ENCODE peak calls at places on chromosomes 7 and 10, in five cellular contexts. One of them, this sample, is unnamed. For H3K9me3, the result is how much of the 10 kb centered on the place peaks cover.

GRCh38 chr7:22419488-22419887 is 62.5 kb upstream of the RAPGEF5 start:
- DNase-seq in CD4-positive, alpha-beta T cell: no peak
- DNase-seq in BE2C: no peak
- DNase-seq in A673: no peak
- DNase-seq in ovary: no peak
- DNase-seq in this sample: no peak

GRCh38 chr7:69790915-69791473 is 192.7 kb downstream of the AUTS2 start:
- DNase-seq in BE2C: no peak
- DNase-seq in ovary: no peak
- DNase-seq in CD4-positive, alpha-beta T cell: no peak
- DNase-seq in A673: no peak
- DNase-seq in this sample: no peak

GRCh38 chr10:20858292-20859124 is 38.6 kb downstream of the NEBL start:
- DNase-seq in ovary: no peak
- DNase-seq in CD4-positive, alpha-beta T cell: no peak
- DNase-seq in A673: peak
- DNase-seq in BE2C: no peak
- DNase-seq in this sample: no peak

GRCh38 chr10:112565434-112566053 is 118.5 kb downstream of the VTI1A start:
- DNase-seq in CD4-positive, alpha-beta T cell: no peak
- DNase-seq in A673: peak
- DNase-seq in BE2C: peak
- DNase-seq in ovary: no peak
- DNase-seq in this sample: no peak

GRCh38 chr10:106224676-106225075 is 939.8 kb downstream of the SORCS1 start:
- DNase-seq in A673: no peak
- DNase-seq in ovary: no peak
- DNase-seq in CD4-positive, alpha-beta T cell: no peak
- DNase-seq in BE2C: no peak
- DNase-seq in this sample: no peak

GRCh38 chr10:70048309-70048708 is 4.3 kb upstream of the MACROH2A2 start:
- DNase-seq in CD4-positive, alpha-beta T cell: no peak
- DNase-seq in A673: peak
- DNase-seq in BE2C: no peak
- DNase-seq in ovary: no peak
- DNase-seq in this sample: no peak

GRCh38 chr7:150955519-150956394 is 22.4 kb downstream of the KCNH2 start:
- DNase-seq in CD4-positive, alpha-beta T cell: no peak
- DNase-seq in ovary: peak
- DNase-seq in A673: no peak
- DNase-seq in BE2C: peak
- DNase-seq in this sample: no peak

GRCh38 chr7:22842973-22843372 is 20.3 kb upstream of the TOMM7 start:
- DNase-seq in A673: no peak
- DNase-seq in ovary: no peak
- DNase-seq in BE2C: no peak
- DNase-seq in CD4-positive, alpha-beta T cell: no peak
- DNase-seq in this sample: no peak

GRCh38 chr7:50939026-50939425 is 156.3 kb upstream of the GRB10 start:
- DNase-seq in ovary: no peak
- DNase-seq in CD4-positive, alpha-beta T cell: no peak
- DNase-seq in A673: no peak
- DNase-seq in BE2C: no peak
- DNase-seq in this sample: no peak

DNA sequence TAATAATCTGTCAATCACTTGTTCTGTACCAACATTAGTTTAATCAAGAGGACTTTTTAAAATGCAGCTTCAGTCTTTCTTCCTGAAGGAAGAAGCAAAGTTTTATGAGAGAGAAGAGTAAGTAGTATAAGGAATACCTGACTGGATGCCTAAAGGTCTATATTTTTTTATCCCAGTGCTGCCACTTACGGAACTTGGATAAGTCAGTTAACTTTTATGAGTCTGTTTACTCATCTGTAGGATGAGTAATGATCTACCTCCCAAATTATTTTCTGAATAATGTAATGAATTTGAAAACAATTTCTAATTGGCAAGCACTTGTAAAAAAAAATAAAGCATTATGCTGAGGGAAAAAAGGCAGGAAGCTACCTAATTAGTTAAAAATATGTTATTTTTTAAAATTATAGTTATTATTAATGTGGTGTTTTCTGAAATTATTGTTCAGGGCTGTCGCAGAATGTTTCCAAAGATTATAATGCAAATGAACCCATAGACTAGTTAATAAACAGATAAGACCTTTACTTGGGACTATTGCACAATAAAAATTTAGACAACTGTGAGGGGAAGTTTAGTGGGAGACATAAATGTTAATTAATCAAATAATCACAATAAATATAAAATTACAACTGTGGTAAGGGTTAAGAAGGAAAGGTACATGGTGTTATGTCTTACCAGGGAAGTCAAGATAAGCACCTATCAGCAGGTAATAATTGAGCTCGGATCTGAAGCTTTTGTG is 24.6 kb downstream of the SLK start:
- DNase-seq in A673: no peak
- DNase-seq in BE2C: no peak
- DNase-seq in ovary: no peak
- DNase-seq in CD4-positive, alpha-beta T cell: no peak
- DNase-seq in this sample: no peak
- H3K9me3 ChIP-seq in A673: under half
- H3K9me3 ChIP-seq in BE2C: under half
- H3K9me3 ChIP-seq in ovary: under half
- H3K9me3 ChIP-seq in CD4-positive, alpha-beta T cell: under half
- H3K9me3 ChIP-seq in this sample: under half

GRCh38 chr10:133169173-133169947 is 9.3 kb downstream of the KNDC1 start:
- DNase-seq in CD4-positive, alpha-beta T cell: no peak
- DNase-seq in A673: no peak
- DNase-seq in BE2C: no peak
- DNase-seq in ovary: no peak
- DNase-seq in this sample: no peak
- H3K9me3 ChIP-seq in CD4-positive, alpha-beta T cell: under half
- H3K9me3 ChIP-seq in A673: under half
- H3K9me3 ChIP-seq in BE2C: under half
- H3K9me3 ChIP-seq in ovary: under half
- H3K9me3 ChIP-seq in this sample: under half

DNA sequence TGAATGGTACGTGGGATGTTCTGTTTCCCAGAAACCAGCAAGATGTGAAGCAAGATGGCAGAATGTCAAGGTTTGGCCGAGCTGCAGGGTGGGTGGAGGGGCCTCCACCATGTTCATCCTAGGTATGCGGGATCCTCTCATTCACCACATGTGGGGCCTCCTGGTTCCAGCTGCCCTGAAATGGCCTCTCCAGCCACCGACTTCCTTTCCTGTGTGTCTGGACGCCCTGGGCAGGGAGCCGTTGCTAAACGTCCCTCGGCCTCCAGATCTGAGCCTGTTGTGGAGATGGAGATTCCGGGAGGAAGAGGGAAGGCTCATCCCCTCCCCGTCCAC is 98.0 kb downstream of the FOXL3 start:
- DNase-seq in BE2C: no peak
- DNase-seq in A673: no peak
- DNase-seq in CD4-positive, alpha-beta T cell: peak
- DNase-seq in ovary: no peak
- DNase-seq in this sample: no peak
- H3K9me3 ChIP-seq in BE2C: under half
- H3K9me3 ChIP-seq in A673: under half
- H3K9me3 ChIP-seq in CD4-positive, alpha-beta T cell: under half
- H3K9me3 ChIP-seq in ovary: under half
- H3K9me3 ChIP-seq in this sample: under half

GRCh38 chr10:130771491-130771890 is 540.0 kb downstream of the TCERG1L start:
- DNase-seq in BE2C: no peak
- DNase-seq in CD4-positive, alpha-beta T cell: no peak
- DNase-seq in ovary: no peak
- DNase-seq in A673: no peak
- DNase-seq in this sample: no peak
- H3K9me3 ChIP-seq in BE2C: under half
- H3K9me3 ChIP-seq in CD4-positive, alpha-beta T cell: under half
- H3K9me3 ChIP-seq in ovary: under half
- H3K9me3 ChIP-seq in A673: under half
- H3K9me3 ChIP-seq in this sample: under half

GRCh38 chr7:158473946-158474345 is 113.7 kb downstream of the PTPRN2 start:
- DNase-seq in A673: no peak
- DNase-seq in ovary: no peak
- DNase-seq in BE2C: no peak
- DNase-seq in CD4-positive, alpha-beta T cell: no peak
- DNase-seq in this sample: no peak
- H3K9me3 ChIP-seq in A673: under half
- H3K9me3 ChIP-seq in ovary: under half
- H3K9me3 ChIP-seq in BE2C: under half
- H3K9me3 ChIP-seq in CD4-positive, alpha-beta T cell: under half
- H3K9me3 ChIP-seq in this sample: under half

GRCh38 chr10:37816290-37816689 is 41.1 kb downstream of the ZNF248 start:
- DNase-seq in ovary: no peak
- DNase-seq in A673: no peak
- DNase-seq in CD4-positive, alpha-beta T cell: no peak
- DNase-seq in BE2C: no peak
- DNase-seq in this sample: no peak
- H3K9me3 ChIP-seq in ovary: under half
- H3K9me3 ChIP-seq in A673: under half
- H3K9me3 ChIP-seq in CD4-positive, alpha-beta T cell: half or more
- H3K9me3 ChIP-seq in BE2C: under half
- H3K9me3 ChIP-seq in this sample: under half

DNA sequence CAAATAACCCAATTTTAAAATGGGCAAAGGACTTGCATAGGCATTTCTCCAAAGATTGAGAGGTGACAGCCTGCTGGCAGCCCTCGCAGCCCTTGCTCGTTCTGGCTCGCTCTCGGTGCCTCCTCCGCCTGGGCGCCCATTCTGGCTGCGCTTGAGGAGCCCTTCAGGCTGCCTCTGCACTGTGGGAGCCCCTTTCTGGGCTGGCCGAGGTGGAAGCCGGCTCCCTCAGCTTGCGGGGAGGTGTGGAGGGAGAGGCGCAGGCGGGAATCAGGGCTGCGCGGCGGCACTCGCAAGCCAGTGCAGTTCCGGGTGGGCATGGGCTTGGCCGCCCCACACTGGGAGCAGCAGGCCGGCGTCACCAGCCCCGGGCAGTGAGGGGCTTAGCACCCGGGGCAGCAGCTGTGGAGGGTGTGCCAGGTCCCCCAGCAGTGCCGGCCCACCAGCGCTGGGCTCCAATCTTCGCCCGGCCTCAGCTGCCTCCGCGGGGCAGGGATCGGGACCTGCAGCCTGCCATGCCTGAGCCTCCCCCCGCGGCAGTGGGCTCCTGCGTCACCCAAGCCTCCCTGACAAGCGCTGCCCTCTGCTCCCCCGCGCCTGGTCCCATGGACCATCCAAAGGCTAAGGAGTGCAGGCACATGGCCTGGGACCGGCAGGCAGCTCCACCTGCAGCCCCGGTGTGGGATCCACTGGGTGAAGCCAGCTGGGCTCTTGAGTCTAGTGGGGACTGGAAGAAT is 54.0 kb upstream of the GALNT17 start:
- DNase-seq in A673: no peak
- DNase-seq in BE2C: no peak
- DNase-seq in CD4-positive, alpha-beta T cell: no peak
- DNase-seq in ovary: no peak
- DNase-seq in this sample: no peak
- H3K9me3 ChIP-seq in A673: under half
- H3K9me3 ChIP-seq in BE2C: under half
- H3K9me3 ChIP-seq in CD4-positive, alpha-beta T cell: under half
- H3K9me3 ChIP-seq in ovary: under half
- H3K9me3 ChIP-seq in this sample: under half

This sample was measured in T-helper 17 cell.